ENCODE peak calls at places on chromosomes 2 and 18, in ten cellular contexts. One of them, this sample, is unnamed.

GRCh38 chr18:5983479-5983878 is 88.2 kb upstream of the TMEM200C start:
- DNase-seq in C1 segment of cervical spinal cord: no peak
- DNase-seq in cortex of kidney: no peak
- DNase-seq in COR-L47: no peak
- DNase-seq in germinal center: no peak
- DNase-seq in LoVo: no peak
- DNase-seq in T-helper 2 cell treated with Interferon-gamma antibody and Interleukin-4, amounts not matched to agents 5 μg/mL and 100 μg/mL, for 36 hours: no peak
- DNase-seq in sciatic nerve: no peak
- DNase-seq in activated naive CD4-positive, alpha-beta T cell treated with anti-CD3 and anti-CD28 coated beads, Interleukin-2, amount 10 ng/mL, durations not matched to agents 7 days and 5 days: no peak
- DNase-seq in activated naive CD8-positive, alpha-beta T cell treated with anti-CD3 and anti-CD28 coated beads, Interleukin-2, amount 50 U/mL, for 24 hours: no peak
- DNase-seq in this sample: no peak

GRCh38 chr2:25270061-25270460 is 71.7 kb downstream of the DNMT3A start:
- DNase-seq in T-helper 2 cell treated with Interferon-gamma antibody and Interleukin-4, amounts not matched to agents 5 μg/mL and 100 μg/mL, for 36 hours: no peak
- DNase-seq in C1 segment of cervical spinal cord: no peak
- DNase-seq in germinal center: no peak
- DNase-seq in COR-L47: no peak
- DNase-seq in activated naive CD4-positive, alpha-beta T cell treated with anti-CD3 and anti-CD28 coated beads, Interleukin-2, amount 10 ng/mL, durations not matched to agents 7 days and 5 days: no peak
- DNase-seq in sciatic nerve: no peak
- DNase-seq in activated naive CD8-positive, alpha-beta T cell treated with anti-CD3 and anti-CD28 coated beads, Interleukin-2, amount 50 U/mL, for 24 hours: no peak
- DNase-seq in LoVo: no peak
- DNase-seq in cortex of kidney: no peak
- DNase-seq in this sample: peak

GRCh38 chr2:120771556-120772208 is 36.0 kb downstream of the GLI2 start:
- DNase-seq in activated naive CD4-positive, alpha-beta T cell treated with anti-CD3 and anti-CD28 coated beads, Interleukin-2, amount 10 ng/mL, durations not matched to agents 7 days and 5 days: no peak
- DNase-seq in cortex of kidney: no peak
- DNase-seq in COR-L47: no peak
- DNase-seq in LoVo: no peak
- DNase-seq in sciatic nerve: no peak
- DNase-seq in activated naive CD8-positive, alpha-beta T cell treated with anti-CD3 and anti-CD28 coated beads, Interleukin-2, amount 50 U/mL, for 24 hours: no peak
- DNase-seq in germinal center: no peak
- DNase-seq in T-helper 2 cell treated with Interferon-gamma antibody and Interleukin-4, amounts not matched to agents 5 μg/mL and 100 μg/mL, for 36 hours: no peak
- DNase-seq in C1 segment of cervical spinal cord: no peak
- DNase-seq in this sample: no peak

GRCh38 chr2:133456156-133456555 is 112.1 kb downstream of the NCKAP5 start:
- DNase-seq in activated naive CD4-positive, alpha-beta T cell treated with anti-CD3 and anti-CD28 coated beads, Interleukin-2, amount 10 ng/mL, durations not matched to agents 7 days and 5 days: no peak
- DNase-seq in cortex of kidney: no peak
- DNase-seq in activated naive CD8-positive, alpha-beta T cell treated with anti-CD3 and anti-CD28 coated beads, Interleukin-2, amount 50 U/mL, for 24 hours: no peak
- DNase-seq in sciatic nerve: no peak
- DNase-seq in germinal center: no peak
- DNase-seq in LoVo: no peak
- DNase-seq in COR-L47: no peak
- DNase-seq in C1 segment of cervical spinal cord: no peak
- DNase-seq in T-helper 2 cell treated with Interferon-gamma antibody and Interleukin-4, amounts not matched to agents 5 μg/mL and 100 μg/mL, for 36 hours: no peak
- DNase-seq in this sample: no peak

GRCh38 chr2:54455584-54456525 is at the start of gene SPTBN1:
- DNase-seq in COR-L47: peak
- DNase-seq in activated naive CD4-positive, alpha-beta T cell treated with anti-CD3 and anti-CD28 coated beads, Interleukin-2, amount 10 ng/mL, durations not matched to agents 7 days and 5 days: peak
- DNase-seq in activated naive CD8-positive, alpha-beta T cell treated with anti-CD3 and anti-CD28 coated beads, Interleukin-2, amount 50 U/mL, for 24 hours: peak
- DNase-seq in germinal center: peak
- DNase-seq in LoVo: peak
- DNase-seq in sciatic nerve: peak
- DNase-seq in C1 segment of cervical spinal cord: peak
- DNase-seq in T-helper 2 cell treated with Interferon-gamma antibody and Interleukin-4, amounts not matched to agents 5 μg/mL and 100 μg/mL, for 36 hours: no peak
- DNase-seq in cortex of kidney: no peak
- DNase-seq in this sample: peak

GRCh38 chr2:168998609-168999211 is 32.4 kb downstream of the ABCB11 start:
- DNase-seq in activated naive CD8-positive, alpha-beta T cell treated with anti-CD3 and anti-CD28 coated beads, Interleukin-2, amount 50 U/mL, for 24 hours: no peak
- DNase-seq in T-helper 2 cell treated with Interferon-gamma antibody and Interleukin-4, amounts not matched to agents 5 μg/mL and 100 μg/mL, for 36 hours: no peak
- DNase-seq in sciatic nerve: no peak
- DNase-seq in C1 segment of cervical spinal cord: no peak
- DNase-seq in cortex of kidney: no peak
- DNase-seq in LoVo: peak
- DNase-seq in activated naive CD4-positive, alpha-beta T cell treated with anti-CD3 and anti-CD28 coated beads, Interleukin-2, amount 10 ng/mL, durations not matched to agents 7 days and 5 days: no peak
- DNase-seq in germinal center: no peak
- DNase-seq in COR-L47: no peak
- DNase-seq in this sample: no peak

GRCh38 chr2:64866797-64867196 is 122.4 kb upstream of the SLC1A4 start:
- DNase-seq in germinal center: no peak
- DNase-seq in T-helper 2 cell treated with Interferon-gamma antibody and Interleukin-4, amounts not matched to agents 5 μg/mL and 100 μg/mL, for 36 hours: no peak
- DNase-seq in activated naive CD8-positive, alpha-beta T cell treated with anti-CD3 and anti-CD28 coated beads, Interleukin-2, amount 50 U/mL, for 24 hours: no peak
- DNase-seq in LoVo: peak
- DNase-seq in COR-L47: no peak
- DNase-seq in cortex of kidney: no peak
- DNase-seq in activated naive CD4-positive, alpha-beta T cell treated with anti-CD3 and anti-CD28 coated beads, Interleukin-2, amount 10 ng/mL, durations not matched to agents 7 days and 5 days: no peak
- DNase-seq in C1 segment of cervical spinal cord: no peak
- DNase-seq in sciatic nerve: peak
- DNase-seq in this sample: peak

GRCh38 chr2:37982147-37982582 is 57.1 kb downstream of the RMDN2 start:
- DNase-seq in activated naive CD4-positive, alpha-beta T cell treated with anti-CD3 and anti-CD28 coated beads, Interleukin-2, amount 10 ng/mL, durations not matched to agents 7 days and 5 days: peak
- DNase-seq in T-helper 2 cell treated with Interferon-gamma antibody and Interleukin-4, amounts not matched to agents 5 μg/mL and 100 μg/mL, for 36 hours: peak
- DNase-seq in LoVo: peak
- DNase-seq in C1 segment of cervical spinal cord: peak
- DNase-seq in cortex of kidney: no peak
- DNase-seq in germinal center: peak
- DNase-seq in activated naive CD8-positive, alpha-beta T cell treated with anti-CD3 and anti-CD28 coated beads, Interleukin-2, amount 50 U/mL, for 24 hours: peak
- DNase-seq in COR-L47: peak
- DNase-seq in sciatic nerve: peak
- DNase-seq in this sample: peak

GRCh38 chr2:70922591-70923234 is 13.0 kb upstream of the ATP6V1B1 start:
- DNase-seq in LoVo: no peak
- DNase-seq in C1 segment of cervical spinal cord: no peak
- DNase-seq in activated naive CD4-positive, alpha-beta T cell treated with anti-CD3 and anti-CD28 coated beads, Interleukin-2, amount 10 ng/mL, durations not matched to agents 7 days and 5 days: no peak
- DNase-seq in T-helper 2 cell treated with Interferon-gamma antibody and Interleukin-4, amounts not matched to agents 5 μg/mL and 100 μg/mL, for 36 hours: no peak
- DNase-seq in germinal center: no peak
- DNase-seq in sciatic nerve: peak
- DNase-seq in activated naive CD8-positive, alpha-beta T cell treated with anti-CD3 and anti-CD28 coated beads, Interleukin-2, amount 50 U/mL, for 24 hours: no peak
- DNase-seq in cortex of kidney: no peak
- DNase-seq in COR-L47: peak
- DNase-seq in this sample: no peak

GRCh38 chr2:160387558-160388262 is 105.9 kb downstream of the RBMS1 start:
- DNase-seq in LoVo: no peak
- DNase-seq in activated naive CD4-positive, alpha-beta T cell treated with anti-CD3 and anti-CD28 coated beads, Interleukin-2, amount 10 ng/mL, durations not matched to agents 7 days and 5 days: no peak
- DNase-seq in COR-L47: no peak
- DNase-seq in activated naive CD8-positive, alpha-beta T cell treated with anti-CD3 and anti-CD28 coated beads, Interleukin-2, amount 50 U/mL, for 24 hours: no peak
- DNase-seq in sciatic nerve: peak
- DNase-seq in T-helper 2 cell treated with Interferon-gamma antibody and Interleukin-4, amounts not matched to agents 5 μg/mL and 100 μg/mL, for 36 hours: no peak
- DNase-seq in C1 segment of cervical spinal cord: no peak
- DNase-seq in cortex of kidney: no peak
- DNase-seq in germinal center: no peak
- DNase-seq in this sample: no peak

GRCh38 chr2:8435608-8436007 is 246.2 kb upstream of the ID2 start:
- DNase-seq in cortex of kidney: no peak
- DNase-seq in activated naive CD8-positive, alpha-beta T cell treated with anti-CD3 and anti-CD28 coated beads, Interleukin-2, amount 50 U/mL, for 24 hours: no peak
- DNase-seq in sciatic nerve: no peak
- DNase-seq in C1 segment of cervical spinal cord: no peak
- DNase-seq in LoVo: no peak
- DNase-seq in COR-L47: no peak
- DNase-seq in germinal center: no peak
- DNase-seq in T-helper 2 cell treated with Interferon-gamma antibody and Interleukin-4, amounts not matched to agents 5 μg/mL and 100 μg/mL, for 36 hours: no peak
- DNase-seq in activated naive CD4-positive, alpha-beta T cell treated with anti-CD3 and anti-CD28 coated beads, Interleukin-2, amount 10 ng/mL, durations not matched to agents 7 days and 5 days: no peak
- DNase-seq in this sample: no peak

GRCh38 chr2:72032481-72033041 is 115.1 kb downstream of the CYP26B1 start:
- DNase-seq in COR-L47: no peak
- DNase-seq in LoVo: no peak
- DNase-seq in cortex of kidney: no peak
- DNase-seq in T-helper 2 cell treated with Interferon-gamma antibody and Interleukin-4, amounts not matched to agents 5 μg/mL and 100 μg/mL, for 36 hours: no peak
- DNase-seq in activated naive CD8-positive, alpha-beta T cell treated with anti-CD3 and anti-CD28 coated beads, Interleukin-2, amount 50 U/mL, for 24 hours: no peak
- DNase-seq in sciatic nerve: peak
- DNase-seq in C1 segment of cervical spinal cord: no peak
- DNase-seq in activated naive CD4-positive, alpha-beta T cell treated with anti-CD3 and anti-CD28 coated beads, Interleukin-2, amount 10 ng/mL, durations not matched to agents 7 days and 5 days: no peak
- DNase-seq in germinal center: no peak
- DNase-seq in this sample: no peak

GRCh38 chr2:28419003-28419704 is 26.5 kb downstream of the FOSL2 start:
- DNase-seq in C1 segment of cervical spinal cord: no peak
- DNase-seq in COR-L47: no peak
- DNase-seq in activated naive CD8-positive, alpha-beta T cell treated with anti-CD3 and anti-CD28 coated beads, Interleukin-2, amount 50 U/mL, for 24 hours: no peak
- DNase-seq in activated naive CD4-positive, alpha-beta T cell treated with anti-CD3 and anti-CD28 coated beads, Interleukin-2, amount 10 ng/mL, durations not matched to agents 7 days and 5 days: no peak
- DNase-seq in germinal center: no peak
- DNase-seq in cortex of kidney: no peak
- DNase-seq in sciatic nerve: no peak
- DNase-seq in T-helper 2 cell treated with Interferon-gamma antibody and Interleukin-4, amounts not matched to agents 5 μg/mL and 100 μg/mL, for 36 hours: no peak
- DNase-seq in LoVo: no peak
- DNase-seq in this sample: no peak

GRCh38 chr2:181319291-181319690 is 137.9 kb upstream of the ITGA4 start:
- DNase-seq in COR-L47: no peak
- DNase-seq in activated naive CD8-positive, alpha-beta T cell treated with anti-CD3 and anti-CD28 coated beads, Interleukin-2, amount 50 U/mL, for 24 hours: no peak
- DNase-seq in LoVo: no peak
- DNase-seq in T-helper 2 cell treated with Interferon-gamma antibody and Interleukin-4, amounts not matched to agents 5 μg/mL and 100 μg/mL, for 36 hours: no peak
- DNase-seq in activated naive CD4-positive, alpha-beta T cell treated with anti-CD3 and anti-CD28 coated beads, Interleukin-2, amount 10 ng/mL, durations not matched to agents 7 days and 5 days: no peak
- DNase-seq in sciatic nerve: no peak
- DNase-seq in germinal center: no peak
- DNase-seq in cortex of kidney: no peak
- DNase-seq in C1 segment of cervical spinal cord: no peak
- DNase-seq in this sample: no peak

GRCh38 chr2:157596992-157597681 is 31.5 kb downstream of the ACVR1C start:
- DNase-seq in C1 segment of cervical spinal cord: peak
- DNase-seq in activated naive CD4-positive, alpha-beta T cell treated with anti-CD3 and anti-CD28 coated beads, Interleukin-2, amount 10 ng/mL, durations not matched to agents 7 days and 5 days: peak
- DNase-seq in germinal center: peak
- DNase-seq in sciatic nerve: no peak
- DNase-seq in COR-L47: no peak
- DNase-seq in cortex of kidney: no peak
- DNase-seq in activated naive CD8-positive, alpha-beta T cell treated with anti-CD3 and anti-CD28 coated beads, Interleukin-2, amount 50 U/mL, for 24 hours: peak
- DNase-seq in LoVo: no peak
- DNase-seq in T-helper 2 cell treated with Interferon-gamma antibody and Interleukin-4, amounts not matched to agents 5 μg/mL and 100 μg/mL, for 36 hours: peak
- DNase-seq in this sample: no peak

GRCh38 chr2:120395686-120396518 is 50.0 kb downstream of the INHBB start:
- DNase-seq in LoVo: no peak
- DNase-seq in activated naive CD4-positive, alpha-beta T cell treated with anti-CD3 and anti-CD28 coated beads, Interleukin-2, amount 10 ng/mL, durations not matched to agents 7 days and 5 days: no peak
- DNase-seq in activated naive CD8-positive, alpha-beta T cell treated with anti-CD3 and anti-CD28 coated beads, Interleukin-2, amount 50 U/mL, for 24 hours: no peak
- DNase-seq in COR-L47: peak
- DNase-seq in germinal center: no peak
- DNase-seq in T-helper 2 cell treated with Interferon-gamma antibody and Interleukin-4, amounts not matched to agents 5 μg/mL and 100 μg/mL, for 36 hours: no peak
- DNase-seq in C1 segment of cervical spinal cord: no peak
- DNase-seq in sciatic nerve: peak
- DNase-seq in cortex of kidney: no peak
- DNase-seq in this sample: peak

GRCh38 chr2:230701308-230701707 is 11.3 kb upstream of the CAB39 start:
- DNase-seq in LoVo: no peak
- DNase-seq in C1 segment of cervical spinal cord: no peak
- DNase-seq in sciatic nerve: no peak
- DNase-seq in activated naive CD8-positive, alpha-beta T cell treated with anti-CD3 and anti-CD28 coated beads, Interleukin-2, amount 50 U/mL, for 24 hours: no peak
- DNase-seq in activated naive CD4-positive, alpha-beta T cell treated with anti-CD3 and anti-CD28 coated beads, Interleukin-2, amount 10 ng/mL, durations not matched to agents 7 days and 5 days: no peak
- DNase-seq in COR-L47: no peak
- DNase-seq in cortex of kidney: no peak
- DNase-seq in T-helper 2 cell treated with Interferon-gamma antibody and Interleukin-4, amounts not matched to agents 5 μg/mL and 100 μg/mL, for 36 hours: no peak
- DNase-seq in germinal center: no peak
- DNase-seq in this sample: no peak

GRCh38 chr2:37826611-37827010 is 98.5 kb upstream of the RMDN2 start:
- DNase-seq in T-helper 2 cell treated with Interferon-gamma antibody and Interleukin-4, amounts not matched to agents 5 μg/mL and 100 μg/mL, for 36 hours: no peak
- DNase-seq in sciatic nerve: no peak
- DNase-seq in LoVo: no peak
- DNase-seq in germinal center: no peak
- DNase-seq in COR-L47: no peak
- DNase-seq in activated naive CD4-positive, alpha-beta T cell treated with anti-CD3 and anti-CD28 coated beads, Interleukin-2, amount 10 ng/mL, durations not matched to agents 7 days and 5 days: no peak
- DNase-seq in activated naive CD8-positive, alpha-beta T cell treated with anti-CD3 and anti-CD28 coated beads, Interleukin-2, amount 50 U/mL, for 24 hours: no peak
- DNase-seq in cortex of kidney: no peak
- DNase-seq in C1 segment of cervical spinal cord: no peak
- DNase-seq in this sample: no peak

GRCh38 chr2:191218292-191218898 is 26.8 kb upstream of the MYO1B start:
- DNase-seq in germinal center: peak
- DNase-seq in activated naive CD8-positive, alpha-beta T cell treated with anti-CD3 and anti-CD28 coated beads, Interleukin-2, amount 50 U/mL, for 24 hours: peak
- DNase-seq in COR-L47: peak
- DNase-seq in cortex of kidney: no peak
- DNase-seq in T-helper 2 cell treated with Interferon-gamma antibody and Interleukin-4, amounts not matched to agents 5 μg/mL and 100 μg/mL, for 36 hours: no peak
- DNase-seq in sciatic nerve: no peak
- DNase-seq in C1 segment of cervical spinal cord: no peak
- DNase-seq in LoVo: peak
- DNase-seq in activated naive CD4-positive, alpha-beta T cell treated with anti-CD3 and anti-CD28 coated beads, Interleukin-2, amount 10 ng/mL, durations not matched to agents 7 days and 5 days: peak
- DNase-seq in this sample: peak

GRCh38 chr2:196939381-196939780 is 12.9 kb upstream of the PGAP1 start:
- DNase-seq in germinal center: no peak
- DNase-seq in T-helper 2 cell treated with Interferon-gamma antibody and Interleukin-4, amounts not matched to agents 5 μg/mL and 100 μg/mL, for 36 hours: no peak
- DNase-seq in LoVo: no peak
- DNase-seq in activated naive CD4-positive, alpha-beta T cell treated with anti-CD3 and anti-CD28 coated beads, Interleukin-2, amount 10 ng/mL, durations not matched to agents 7 days and 5 days: no peak
- DNase-seq in COR-L47: no peak
- DNase-seq in activated naive CD8-positive, alpha-beta T cell treated with anti-CD3 and anti-CD28 coated beads, Interleukin-2, amount 50 U/mL, for 24 hours: no peak
- DNase-seq in C1 segment of cervical spinal cord: no peak
- DNase-seq in sciatic nerve: no peak
- DNase-seq in cortex of kidney: no peak
- DNase-seq in this sample: peak

GRCh38 chr18:25935356-25935755 is 155.1 kb downstream of the SS18 start:
- DNase-seq in germinal center: no peak
- DNase-seq in sciatic nerve: no peak
- DNase-seq in T-helper 2 cell treated with Interferon-gamma antibody and Interleukin-4, amounts not matched to agents 5 μg/mL and 100 μg/mL, for 36 hours: no peak
- DNase-seq in cortex of kidney: no peak
- DNase-seq in activated naive CD8-positive, alpha-beta T cell treated with anti-CD3 and anti-CD28 coated beads, Interleukin-2, amount 50 U/mL, for 24 hours: no peak
- DNase-seq in COR-L47: no peak
- DNase-seq in activated naive CD4-positive, alpha-beta T cell treated with anti-CD3 and anti-CD28 coated beads, Interleukin-2, amount 10 ng/mL, durations not matched to agents 7 days and 5 days: no peak
- DNase-seq in C1 segment of cervical spinal cord: no peak
- DNase-seq in LoVo: no peak
- DNase-seq in this sample: no peak

GRCh38 chr2:23843051-23843976 is 83.6 kb downstream of the ATAD2B start:
- DNase-seq in C1 segment of cervical spinal cord: no peak
- DNase-seq in sciatic nerve: no peak
- DNase-seq in germinal center: no peak
- DNase-seq in COR-L47: no peak
- DNase-seq in activated naive CD4-positive, alpha-beta T cell treated with anti-CD3 and anti-CD28 coated beads, Interleukin-2, amount 10 ng/mL, durations not matched to agents 7 days and 5 days: no peak
- DNase-seq in T-helper 2 cell treated with Interferon-gamma antibody and Interleukin-4, amounts not matched to agents 5 μg/mL and 100 μg/mL, for 36 hours: no peak
- DNase-seq in activated naive CD8-positive, alpha-beta T cell treated with anti-CD3 and anti-CD28 coated beads, Interleukin-2, amount 50 U/mL, for 24 hours: no peak
- DNase-seq in cortex of kidney: no peak
- DNase-seq in LoVo: no peak
- DNase-seq in this sample: no peak

GRCh38 chr2:27147935-27148334 is 869 bp upstream of the TCF23 start:
- DNase-seq in cortex of kidney: no peak
- DNase-seq in germinal center: no peak
- DNase-seq in COR-L47: no peak
- DNase-seq in activated naive CD8-positive, alpha-beta T cell treated with anti-CD3 and anti-CD28 coated beads, Interleukin-2, amount 50 U/mL, for 24 hours: no peak
- DNase-seq in T-helper 2 cell treated with Interferon-gamma antibody and Interleukin-4, amounts not matched to agents 5 μg/mL and 100 μg/mL, for 36 hours: no peak
- DNase-seq in activated naive CD4-positive, alpha-beta T cell treated with anti-CD3 and anti-CD28 coated beads, Interleukin-2, amount 10 ng/mL, durations not matched to agents 7 days and 5 days: no peak
- DNase-seq in sciatic nerve: no peak
- DNase-seq in LoVo: no peak
- DNase-seq in C1 segment of cervical spinal cord: no peak
- DNase-seq in this sample: no peak

GRCh38 chr2:32788106-32788505 is 158.6 kb upstream of the LTBP1 start:
- DNase-seq in C1 segment of cervical spinal cord: no peak
- DNase-seq in COR-L47: no peak
- DNase-seq in cortex of kidney: no peak
- DNase-seq in germinal center: no peak
- DNase-seq in LoVo: no peak
- DNase-seq in activated naive CD4-positive, alpha-beta T cell treated with anti-CD3 and anti-CD28 coated beads, Interleukin-2, amount 10 ng/mL, durations not matched to agents 7 days and 5 days: no peak
- DNase-seq in activated naive CD8-positive, alpha-beta T cell treated with anti-CD3 and anti-CD28 coated beads, Interleukin-2, amount 50 U/mL, for 24 hours: no peak
- DNase-seq in sciatic nerve: no peak
- DNase-seq in T-helper 2 cell treated with Interferon-gamma antibody and Interleukin-4, amounts not matched to agents 5 μg/mL and 100 μg/mL, for 36 hours: no peak
- DNase-seq in this sample: no peak

GRCh38 chr18:54740146-54740844 is 88.0 kb upstream of the RAB27B start:
- DNase-seq in T-helper 2 cell treated with Interferon-gamma antibody and Interleukin-4, amounts not matched to agents 5 μg/mL and 100 μg/mL, for 36 hours: no peak
- DNase-seq in cortex of kidney: no peak
- DNase-seq in C1 segment of cervical spinal cord: no peak
- DNase-seq in germinal center: no peak
- DNase-seq in COR-L47: no peak
- DNase-seq in sciatic nerve: no peak
- DNase-seq in activated naive CD8-positive, alpha-beta T cell treated with anti-CD3 and anti-CD28 coated beads, Interleukin-2, amount 50 U/mL, for 24 hours: no peak
- DNase-seq in activated naive CD4-positive, alpha-beta T cell treated with anti-CD3 and anti-CD28 coated beads, Interleukin-2, amount 10 ng/mL, durations not matched to agents 7 days and 5 days: no peak
- DNase-seq in LoVo: peak
- DNase-seq in this sample: no peak

This sample was measured in PC-9.